ENCODE peak calls at places on chromosomes 4 and X, in five cellular contexts. W is mesenchymal stem cell, A is gastrocnemius medialis, G is GM06990, Z is WTC11. C is an unnamed sample.

GRCh38 chrX:85992811-85993229 is 54.5 kb downstream of the CHM start:
- DNase-seq in W (peak; percentile 46), A (no peak), G (no peak), Z (no peak), C (peak; percentile 2)

GRCh38 chr4:74262522-74262921 is 45.7 kb upstream of the EPGN start:
- DNase-seq in W (no peak), A (no peak), G (no peak), Z (no peak), C (no peak)

GRCh38 chr4:10582966-10583365 is 101.6 kb downstream of the CLNK start:
- DNase-seq in W (peak; percentile 30), A (no peak), G (no peak), Z (no peak), C (no peak)

GRCh38 chrX:48937065-48937907 is 18.5 kb upstream of the PIM2 start:
- DNase-seq in W (peak; percentile 54), A (peak; percentile 25), G (peak; percentile 86), Z (peak; percentile 47), C (no peak)

GRCh38 chr4:139834210-139834609 is 168.6 kb downstream of the MGST2 start:
- DNase-seq in W (no peak), A (no peak), G (no peak), Z (peak; percentile 40), C (no peak)

GRCh38 chrX:40380649-40381488 is 199.9 kb upstream of the ATP6AP2 start:
- DNase-seq in W (no peak), A (peak; percentile 13), G (no peak), Z (no peak), C (no peak)

GRCh38 chr4:141041021-141041476 is 92.2 kb downstream of the RNF150 start:
- DNase-seq in W (peak; percentile 56), A (no peak), G (no peak), Z (no peak), C (no peak)

GRCh38 chr4:165874072-165874798 is 1.2 kb downstream of the TLL1 start:
- DNase-seq in W (peak; percentile 14), A (no peak), G (peak; percentile 8), Z (peak; percentile 18), C (no peak)

GRCh38 chr4:185780472-185780871 is 31.5 kb downstream of the SORBS2 start:
- DNase-seq in W (no peak), A (no peak), G (no peak), Z (no peak), C (no peak)

GRCh38 chr4:113888006-113888405 is 91.4 kb downstream of the ARSJ start:
- DNase-seq in W (no peak), A (no peak), G (no peak), Z (no peak), C (peak; percentile 58)

GRCh38 chr4:111334356-111334755 is 711.5 kb upstream of the PITX2 start:
- DNase-seq in W (no peak), A (no peak), G (no peak), Z (no peak), C (no peak)

GRCh38 chr4:61923179-61923578 is 723.1 kb downstream of the ADGRL3 start:
- DNase-seq in W (no peak), A (no peak), G (no peak), Z (no peak), C (no peak)

GRCh38 chr4:154471924-154472323 is 19.7 kb downstream of the DCHS2 start:
- DNase-seq in W (no peak), A (no peak), G (no peak), Z (no peak), C (no peak)

GRCh38 chrX:136304493-136304892 is 3.7 kb downstream of the ADGRG4 start:
- DNase-seq in W (no peak), A (no peak), G (no peak), Z (no peak), C (no peak)

GRCh38 chr4:128068927-128069326 is 7.8 kb downstream of the LARP1B start:
- DNase-seq in W (peak; percentile 40), A (no peak), G (no peak), Z (peak; percentile 37), C (no peak)

C was measured in fibroblast of the conjunctiva.